ENCODE peak calls at places on chromosome 4, in four cellular contexts. W is stimulated activated CD4-positive, alpha-beta T cell treated with anti-CD3 and anti-CD28 coated beads, Interleukin-12 subunit alpha, Interleukin-12 subunit beta, amount 100 ng/mL, for 24 hours; E is BJ; X is effector memory CD8-positive, alpha-beta T cell. G is an unnamed sample.

GRCh38 chr4:26365537-26366150 is 44.8 kb downstream of the RBPJ start:
- DNase-seq in W (no peak), E (no peak), X (no peak), G (no peak)

GRCh38 chr4:116501954-116502353 is 583.4 kb downstream of the TRAM1L1 start:
- DNase-seq in W (no peak), E (no peak), X (no peak), G (peak)

GRCh38 chr4:67700119-67700873 is 659 bp downstream of the UBA6 start:
- DNase-seq in W (no peak), E (no peak), X (no peak), G (no peak)

GRCh38 chr4:152778656-152779512 is 646 bp downstream of the TIGD4 start:
- DNase-seq in W (no peak), E (no peak), X (peak), G (no peak)

GRCh38 chr4:189090174-189090814 is 850.4 kb upstream of the FRG1 start:
- DNase-seq in W (no peak), E (no peak), X (no peak), G (no peak)

GRCh38 chr4:83618991-83619390 is 83.1 kb downstream of the GPAT3 start:
- DNase-seq in W (no peak), E (no peak), X (no peak), G (no peak)

GRCh38 chr4:11471613-11472012 is 42.9 kb upstream of the HS3ST1 start:
- DNase-seq in W (peak), E (no peak), X (peak), G (no peak)

GRCh38 chr4:180664766-180665368 is 1578.3 kb upstream of the TENM3 start:
- DNase-seq in W (peak), E (peak), X (peak), G (peak)

GRCh38 chr4:159269956-159270355 is 167.1 kb downstream of the RAPGEF2 start:
- DNase-seq in W (no peak), E (no peak), X (no peak), G (no peak)

GRCh38 chr4:60201052-60201673 is 999.0 kb upstream of the ADGRL3 start:
- DNase-seq in W (no peak), E (peak), X (no peak), G (peak)

GRCh38 chr4:185457136-185457535 is 14.4 kb downstream of the CCDC110 start:
- DNase-seq in W (no peak), E (no peak), X (no peak), G (no peak)

G was measured in H1.